ENCODE peak calls at places on chromosome 10, in five cellular contexts. E is left cardiac atrium; I is stromal cell of bone marrow; H is activated CD4-positive, alpha-beta T cell treated with anti-CD3 and anti-CD28 coated beads for 1 hour; V is Calu3. D is an unnamed sample.

GRCh38 chr10:119770928-119771327 is 45.1 kb downstream of the INPP5F start:
- DNase-seq in E (no peak), I (no peak), H (no peak), V (no peak), D (no peak)

GRCh38 chr10:132974249-132974796 is 32.0 kb upstream of the CFAP46 start:
- DNase-seq in E (no peak), I (no peak), H (no peak), V (no peak), D (no peak)

GRCh38 chr10:13001041-13001886 is at the start of gene CCDC3:
- DNase-seq in E (peak), I (no peak), H (no peak), V (no peak), D (no peak)

GRCh38 chr10:78408671-78409472 is 375.2 kb downstream of the RPS24 start:
- DNase-seq in E (peak), I (no peak), H (no peak), V (no peak), D (no peak)

GRCh38 chr10:133565441-133566294 is at the start of gene SYCE1:
- DNase-seq in E (peak), I (peak), H (no peak), V (no peak), D (no peak)

GRCh38 chr10:72027498-72027897 is 60.9 kb downstream of the SPOCK2 start:
- DNase-seq in E (peak), I (no peak), H (no peak), V (peak), D (no peak)

GRCh38 chr10:87635498-87636312 is 24.0 kb upstream of the PAPSS2 start:
- DNase-seq in E (no peak), I (peak), H (no peak), V (peak), D (peak)

GRCh38 chr10:43133196-43133808 is 4.9 kb upstream of the CSGALNACT2 start:
- DNase-seq in E (no peak), I (no peak), H (no peak), V (no peak), D (no peak)

GRCh38 chr10:103548581-103549348 is 55.3 kb downstream of the NEURL1 start:
- DNase-seq in E (no peak), I (no peak), H (no peak), V (no peak), D (no peak)

GRCh38 chr10:33665512-33665911 is 331.0 kb upstream of the NRP1 start:
- DNase-seq in E (no peak), I (no peak), H (no peak), V (no peak), D (no peak)

GRCh38 chr10:14578060-14578952 is 196.4 kb downstream of the FAM107B start:
- DNase-seq in E (peak), I (peak), H (no peak), V (peak), D (no peak)

GRCh38 chr10:23070819-23071218 is 24.6 kb upstream of the MSRB2 start:
- DNase-seq in E (no peak), I (no peak), H (no peak), V (no peak), D (no peak)

GRCh38 chr10:102627446-102628293 is 16.6 kb upstream of the TRIM8 start:
- DNase-seq in E (peak), I (no peak), H (no peak), V (peak), D (no peak)

GRCh38 chr10:66552331-66552730 is 373.5 kb upstream of the LRRTM3 start:
- DNase-seq in E (no peak), I (no peak), H (no peak), V (no peak), D (no peak)

GRCh38 chr10:104574470-104575213 is 66.4 kb upstream of the SORCS3 start:
- DNase-seq in E (no peak), I (no peak), H (no peak), V (no peak), D (no peak)

GRCh38 chr10:88974012-88974411 is 16.6 kb upstream of the FAS start:
- DNase-seq in E (no peak), I (no peak), H (no peak), V (no peak), D (no peak)

GRCh38 chr10:60849762-60850161 is 71.5 kb downstream of the CDK1 start:
- DNase-seq in E (no peak), I (no peak), H (no peak), V (no peak), D (no peak)

D was measured in GM04503.